ENCODE peak calls at places on chromosomes 13 and 19, in nine cellular contexts. One of them, this sample, is unnamed.

GRCh38 chr19:3025516-3025890 is 3.6 kb downstream of the TLE2 start:
- DNase-seq in activated CD4-positive, alpha-beta T cell treated with anti-CD3 and anti-CD28 coated beads for 48 hours: no peak
- DNase-seq in mesenchymal stem cell: no peak
- DNase-seq in AG08395: no peak
- DNase-seq in HL-60: no peak
- DNase-seq in NT2/D1: no peak
- DNase-seq in CD4-positive, alpha-beta T cell: no peak
- DNase-seq in GM23248: no peak
- DNase-seq in HFFc6: no peak
- DNase-seq in this sample: no peak

GRCh38 chr13:33940898-33941297 is 122.9 kb downstream of the RFC3 start:
- DNase-seq in HL-60: no peak
- DNase-seq in CD4-positive, alpha-beta T cell: no peak
- DNase-seq in GM23248: no peak
- DNase-seq in mesenchymal stem cell: peak
- DNase-seq in AG08395: no peak
- DNase-seq in HFFc6: no peak
- DNase-seq in NT2/D1: peak
- DNase-seq in activated CD4-positive, alpha-beta T cell treated with anti-CD3 and anti-CD28 coated beads for 48 hours: no peak
- DNase-seq in this sample: no peak

GRCh38 chr19:372306-372890 is 27.8 kb upstream of the MIER2 start:
- DNase-seq in NT2/D1: no peak
- DNase-seq in activated CD4-positive, alpha-beta T cell treated with anti-CD3 and anti-CD28 coated beads for 48 hours: no peak
- DNase-seq in HFFc6: no peak
- DNase-seq in GM23248: peak
- DNase-seq in AG08395: peak
- DNase-seq in mesenchymal stem cell: no peak
- DNase-seq in HL-60: no peak
- DNase-seq in CD4-positive, alpha-beta T cell: no peak
- DNase-seq in this sample: no peak

GRCh38 chr19:18173572-18174294 is at the start of gene IFI30:
- DNase-seq in CD4-positive, alpha-beta T cell: peak
- DNase-seq in HL-60: peak
- DNase-seq in mesenchymal stem cell: peak
- DNase-seq in activated CD4-positive, alpha-beta T cell treated with anti-CD3 and anti-CD28 coated beads for 48 hours: peak
- DNase-seq in GM23248: peak
- DNase-seq in NT2/D1: no peak
- DNase-seq in HFFc6: no peak
- DNase-seq in AG08395: peak
- DNase-seq in this sample: no peak

GRCh38 chr13:101309014-101309619 is 107.2 kb downstream of the NALCN start:
- DNase-seq in GM23248: peak
- DNase-seq in AG08395: peak
- DNase-seq in NT2/D1: no peak
- DNase-seq in CD4-positive, alpha-beta T cell: no peak
- DNase-seq in activated CD4-positive, alpha-beta T cell treated with anti-CD3 and anti-CD28 coated beads for 48 hours: no peak
- DNase-seq in mesenchymal stem cell: no peak
- DNase-seq in HL-60: no peak
- DNase-seq in HFFc6: peak
- DNase-seq in this sample: no peak

GRCh38 chr13:41411536-41411935 is 45.8 kb upstream of the RGCC start:
- DNase-seq in AG08395: peak
- DNase-seq in NT2/D1: peak
- DNase-seq in GM23248: peak
- DNase-seq in HFFc6: peak
- DNase-seq in mesenchymal stem cell: peak
- DNase-seq in CD4-positive, alpha-beta T cell: peak
- DNase-seq in HL-60: peak
- DNase-seq in activated CD4-positive, alpha-beta T cell treated with anti-CD3 and anti-CD28 coated beads for 48 hours: no peak
- DNase-seq in this sample: peak

GRCh38 chr13:112756511-112756966 is 66.7 kb downstream of the ATP11A start:
- DNase-seq in mesenchymal stem cell: no peak
- DNase-seq in HL-60: no peak
- DNase-seq in NT2/D1: no peak
- DNase-seq in HFFc6: no peak
- DNase-seq in CD4-positive, alpha-beta T cell: no peak
- DNase-seq in GM23248: no peak
- DNase-seq in AG08395: no peak
- DNase-seq in activated CD4-positive, alpha-beta T cell treated with anti-CD3 and anti-CD28 coated beads for 48 hours: no peak
- DNase-seq in this sample: no peak

GRCh38 chr13:32212420-32212819 is 102.7 kb downstream of the ZAR1L start:
- DNase-seq in activated CD4-positive, alpha-beta T cell treated with anti-CD3 and anti-CD28 coated beads for 48 hours: no peak
- DNase-seq in NT2/D1: no peak
- DNase-seq in GM23248: peak
- DNase-seq in mesenchymal stem cell: peak
- DNase-seq in HFFc6: peak
- DNase-seq in CD4-positive, alpha-beta T cell: no peak
- DNase-seq in HL-60: no peak
- DNase-seq in AG08395: peak
- DNase-seq in this sample: no peak

GRCh38 chr19:18128805-18129204 is 24.2 kb upstream of the PIK3R2 start:
- DNase-seq in HFFc6: no peak
- DNase-seq in NT2/D1: no peak
- DNase-seq in activated CD4-positive, alpha-beta T cell treated with anti-CD3 and anti-CD28 coated beads for 48 hours: no peak
- DNase-seq in mesenchymal stem cell: no peak
- DNase-seq in HL-60: no peak
- DNase-seq in GM23248: no peak
- DNase-seq in AG08395: no peak
- DNase-seq in CD4-positive, alpha-beta T cell: no peak
- DNase-seq in this sample: no peak

GRCh38 chr19:459724-460511 is 915 bp downstream of the SHC2 start:
- DNase-seq in NT2/D1: no peak
- DNase-seq in CD4-positive, alpha-beta T cell: no peak
- DNase-seq in HFFc6: no peak
- DNase-seq in GM23248: peak
- DNase-seq in AG08395: peak
- DNase-seq in activated CD4-positive, alpha-beta T cell treated with anti-CD3 and anti-CD28 coated beads for 48 hours: peak
- DNase-seq in mesenchymal stem cell: peak
- DNase-seq in HL-60: no peak
- DNase-seq in this sample: no peak

GRCh38 chr13:43652751-43653150 is 134.0 kb downstream of the ENOX1 start:
- DNase-seq in activated CD4-positive, alpha-beta T cell treated with anti-CD3 and anti-CD28 coated beads for 48 hours: no peak
- DNase-seq in mesenchymal stem cell: no peak
- DNase-seq in GM23248: no peak
- DNase-seq in HFFc6: no peak
- DNase-seq in CD4-positive, alpha-beta T cell: no peak
- DNase-seq in HL-60: no peak
- DNase-seq in NT2/D1: no peak
- DNase-seq in AG08395: no peak
- DNase-seq in this sample: no peak

GRCh38 chr19:50331187-50332013 is 2.2 kb upstream of the KCNC3 start:
- DNase-seq in NT2/D1: no peak
- DNase-seq in CD4-positive, alpha-beta T cell: no peak
- DNase-seq in mesenchymal stem cell: no peak
- DNase-seq in HFFc6: no peak
- DNase-seq in AG08395: no peak
- DNase-seq in HL-60: no peak
- DNase-seq in GM23248: no peak
- DNase-seq in activated CD4-positive, alpha-beta T cell treated with anti-CD3 and anti-CD28 coated beads for 48 hours: peak
- DNase-seq in this sample: no peak

GRCh38 chr13:94419304-94419943 is 60.1 kb downstream of the DCT start:
- DNase-seq in GM23248: peak
- DNase-seq in activated CD4-positive, alpha-beta T cell treated with anti-CD3 and anti-CD28 coated beads for 48 hours: peak
- DNase-seq in AG08395: peak
- DNase-seq in HL-60: no peak
- DNase-seq in CD4-positive, alpha-beta T cell: no peak
- DNase-seq in mesenchymal stem cell: peak
- DNase-seq in NT2/D1: no peak
- DNase-seq in HFFc6: peak
- DNase-seq in this sample: peak

GRCh38 chr19:54204767-54205468 is 4.3 kb downstream of the RPS9 start:
- DNase-seq in mesenchymal stem cell: no peak
- DNase-seq in CD4-positive, alpha-beta T cell: no peak
- DNase-seq in HFFc6: no peak
- DNase-seq in activated CD4-positive, alpha-beta T cell treated with anti-CD3 and anti-CD28 coated beads for 48 hours: no peak
- DNase-seq in GM23248: no peak
- DNase-seq in AG08395: no peak
- DNase-seq in NT2/D1: no peak
- DNase-seq in HL-60: no peak
- DNase-seq in this sample: no peak

GRCh38 chr13:39405107-39405506 is 197.9 kb downstream of the LHFPL6 start:
- DNase-seq in HFFc6: no peak
- DNase-seq in AG08395: no peak
- DNase-seq in CD4-positive, alpha-beta T cell: no peak
- DNase-seq in mesenchymal stem cell: peak
- DNase-seq in HL-60: no peak
- DNase-seq in GM23248: peak
- DNase-seq in NT2/D1: no peak
- DNase-seq in activated CD4-positive, alpha-beta T cell treated with anti-CD3 and anti-CD28 coated beads for 48 hours: no peak
- DNase-seq in this sample: no peak

GRCh38 chr19:5002143-5002542 is 33.2 kb downstream of the KDM4B start:
- DNase-seq in HL-60: no peak
- DNase-seq in NT2/D1: no peak
- DNase-seq in mesenchymal stem cell: peak
- DNase-seq in activated CD4-positive, alpha-beta T cell treated with anti-CD3 and anti-CD28 coated beads for 48 hours: no peak
- DNase-seq in GM23248: peak
- DNase-seq in CD4-positive, alpha-beta T cell: no peak
- DNase-seq in AG08395: peak
- DNase-seq in HFFc6: peak
- DNase-seq in this sample: no peak

GRCh38 chr19:42199440-42200115 is 17.9 kb downstream of the DEDD2 start:
- DNase-seq in AG08395: no peak
- DNase-seq in HFFc6: no peak
- DNase-seq in GM23248: no peak
- DNase-seq in HL-60: peak
- DNase-seq in activated CD4-positive, alpha-beta T cell treated with anti-CD3 and anti-CD28 coated beads for 48 hours: peak
- DNase-seq in CD4-positive, alpha-beta T cell: peak
- DNase-seq in NT2/D1: no peak
- DNase-seq in mesenchymal stem cell: no peak
- DNase-seq in this sample: no peak

GRCh38 chr19:14248578-14249011 is 42.6 kb upstream of the ADGRL1 start:
- DNase-seq in HFFc6: no peak
- DNase-seq in GM23248: peak
- DNase-seq in HL-60: no peak
- DNase-seq in activated CD4-positive, alpha-beta T cell treated with anti-CD3 and anti-CD28 coated beads for 48 hours: peak
- DNase-seq in AG08395: no peak
- DNase-seq in NT2/D1: peak
- DNase-seq in mesenchymal stem cell: peak
- DNase-seq in CD4-positive, alpha-beta T cell: peak
- DNase-seq in this sample: peak

GRCh38 chr19:5934779-5935472 is 20.9 kb downstream of the CAPS start:
- DNase-seq in NT2/D1: no peak
- DNase-seq in CD4-positive, alpha-beta T cell: no peak
- DNase-seq in HL-60: no peak
- DNase-seq in AG08395: peak
- DNase-seq in activated CD4-positive, alpha-beta T cell treated with anti-CD3 and anti-CD28 coated beads for 48 hours: no peak
- DNase-seq in GM23248: peak
- DNase-seq in mesenchymal stem cell: peak
- DNase-seq in HFFc6: peak
- DNase-seq in this sample: no peak

GRCh38 chr19:48595833-48596232 is 10.7 kb upstream of the SPACA4 start:
- DNase-seq in activated CD4-positive, alpha-beta T cell treated with anti-CD3 and anti-CD28 coated beads for 48 hours: no peak
- DNase-seq in GM23248: no peak
- DNase-seq in AG08395: no peak
- DNase-seq in mesenchymal stem cell: no peak
- DNase-seq in CD4-positive, alpha-beta T cell: no peak
- DNase-seq in NT2/D1: no peak
- DNase-seq in HFFc6: no peak
- DNase-seq in HL-60: no peak
- DNase-seq in this sample: no peak

GRCh38 chr19:42285546-42285945 is 16.4 kb upstream of the PRR19 start:
- DNase-seq in CD4-positive, alpha-beta T cell: no peak
- DNase-seq in GM23248: no peak
- DNase-seq in HFFc6: no peak
- DNase-seq in AG08395: no peak
- DNase-seq in NT2/D1: no peak
- DNase-seq in HL-60: no peak
- DNase-seq in activated CD4-positive, alpha-beta T cell treated with anti-CD3 and anti-CD28 coated beads for 48 hours: no peak
- DNase-seq in mesenchymal stem cell: no peak
- DNase-seq in this sample: no peak

GRCh38 chr19:2385053-2385721 is 25.1 kb downstream of the TMPRSS9 start:
- DNase-seq in CD4-positive, alpha-beta T cell: no peak
- DNase-seq in AG08395: peak
- DNase-seq in GM23248: peak
- DNase-seq in activated CD4-positive, alpha-beta T cell treated with anti-CD3 and anti-CD28 coated beads for 48 hours: peak
- DNase-seq in NT2/D1: peak
- DNase-seq in mesenchymal stem cell: peak
- DNase-seq in HFFc6: peak
- DNase-seq in HL-60: peak
- DNase-seq in this sample: peak

GRCh38 chr19:33647146-33647545 is 25.4 kb downstream of the CHST8 start:
- DNase-seq in mesenchymal stem cell: no peak
- DNase-seq in CD4-positive, alpha-beta T cell: no peak
- DNase-seq in HFFc6: no peak
- DNase-seq in activated CD4-positive, alpha-beta T cell treated with anti-CD3 and anti-CD28 coated beads for 48 hours: no peak
- DNase-seq in GM23248: no peak
- DNase-seq in NT2/D1: no peak
- DNase-seq in HL-60: no peak
- DNase-seq in AG08395: no peak
- DNase-seq in this sample: no peak

GRCh38 chr19:54188224-54188871 is 1.0 kb downstream of the MBOAT7 start:
- DNase-seq in NT2/D1: no peak
- DNase-seq in activated CD4-positive, alpha-beta T cell treated with anti-CD3 and anti-CD28 coated beads for 48 hours: peak
- DNase-seq in mesenchymal stem cell: peak
- DNase-seq in CD4-positive, alpha-beta T cell: peak
- DNase-seq in AG08395: peak
- DNase-seq in HL-60: peak
- DNase-seq in HFFc6: peak
- DNase-seq in GM23248: peak
- DNase-seq in this sample: peak

GRCh38 chr19:54708781-54709180 is 15.5 kb upstream of the KIR3DL3 start:
- DNase-seq in GM23248: no peak
- DNase-seq in CD4-positive, alpha-beta T cell: no peak
- DNase-seq in AG08395: no peak
- DNase-seq in mesenchymal stem cell: no peak
- DNase-seq in HFFc6: no peak
- DNase-seq in HL-60: no peak
- DNase-seq in activated CD4-positive, alpha-beta T cell treated with anti-CD3 and anti-CD28 coated beads for 48 hours: no peak
- DNase-seq in NT2/D1: no peak
- DNase-seq in this sample: no peak

GRCh38 chr13:100826441-100826840 is 151.8 kb upstream of the TMTC4 start:
- DNase-seq in mesenchymal stem cell: no peak
- DNase-seq in NT2/D1: no peak
- DNase-seq in HFFc6: no peak
- DNase-seq in HL-60: no peak
- DNase-seq in GM23248: no peak
- DNase-seq in activated CD4-positive, alpha-beta T cell treated with anti-CD3 and anti-CD28 coated beads for 48 hours: no peak
- DNase-seq in CD4-positive, alpha-beta T cell: no peak
- DNase-seq in AG08395: no peak
- DNase-seq in this sample: no peak

GRCh38 chr13:28494537-28494860 is 429 bp downstream of the FLT1 start:
- DNase-seq in AG08395: no peak
- DNase-seq in GM23248: peak
- DNase-seq in HFFc6: no peak
- DNase-seq in mesenchymal stem cell: peak
- DNase-seq in activated CD4-positive, alpha-beta T cell treated with anti-CD3 and anti-CD28 coated beads for 48 hours: peak
- DNase-seq in NT2/D1: no peak
- DNase-seq in HL-60: no peak
- DNase-seq in CD4-positive, alpha-beta T cell: no peak
- DNase-seq in this sample: no peak

GRCh38 chr13:109816979-109817275 is 30.5 kb upstream of the IRS2 start:
- DNase-seq in NT2/D1: no peak
- DNase-seq in activated CD4-positive, alpha-beta T cell treated with anti-CD3 and anti-CD28 coated beads for 48 hours: no peak
- DNase-seq in HFFc6: peak
- DNase-seq in GM23248: peak
- DNase-seq in HL-60: no peak
- DNase-seq in AG08395: peak
- DNase-seq in mesenchymal stem cell: no peak
- DNase-seq in CD4-positive, alpha-beta T cell: no peak
- DNase-seq in this sample: no peak

GRCh38 chr19:35717665-35718344 is at the start of gene KMT2B:
- DNase-seq in activated CD4-positive, alpha-beta T cell treated with anti-CD3 and anti-CD28 coated beads for 48 hours: no peak
- DNase-seq in CD4-positive, alpha-beta T cell: no peak
- DNase-seq in NT2/D1: no peak
- DNase-seq in HL-60: no peak
- DNase-seq in mesenchymal stem cell: no peak
- DNase-seq in AG08395: peak
- DNase-seq in HFFc6: peak
- DNase-seq in GM23248: no peak
- DNase-seq in this sample: no peak

GRCh38 chr13:46113596-46113995 is 8.8 kb upstream of the CPB2 start:
- DNase-seq in CD4-positive, alpha-beta T cell: no peak
- DNase-seq in HL-60: no peak
- DNase-seq in NT2/D1: no peak
- DNase-seq in activated CD4-positive, alpha-beta T cell treated with anti-CD3 and anti-CD28 coated beads for 48 hours: no peak
- DNase-seq in GM23248: peak
- DNase-seq in HFFc6: no peak
- DNase-seq in AG08395: no peak
- DNase-seq in mesenchymal stem cell: peak
- DNase-seq in this sample: peak

GRCh38 chr13:44866512-44866911 is 122.8 kb downstream of the NUFIP1 start:
- DNase-seq in activated CD4-positive, alpha-beta T cell treated with anti-CD3 and anti-CD28 coated beads for 48 hours: no peak
- DNase-seq in HFFc6: no peak
- DNase-seq in HL-60: no peak
- DNase-seq in CD4-positive, alpha-beta T cell: no peak
- DNase-seq in GM23248: no peak
- DNase-seq in NT2/D1: no peak
- DNase-seq in mesenchymal stem cell: no peak
- DNase-seq in AG08395: no peak
- DNase-seq in this sample: no peak